ENCODE peak calls at places on chromosomes 5 and 9, in seven cellular contexts. S, I, G, B, A, V and K are unnamed samples.

GRCh38 chr5:91474201-91474600 is 91.1 kb upstream of the ARRDC3 start:
- DNase-seq in S (peak), I (no peak), G (no peak), B (no peak), A (no peak), V (no peak), K (no peak)

GRCh38 chr9:26770821-26771220 is 121.8 kb downstream of the CAAP1 start:
- DNase-seq in S (peak), I (no peak), G (no peak), B (no peak), A (peak), V (no peak), K (no peak)

GRCh38 chr9:110546411-110546871 is 33.1 kb downstream of the SVEP1 start:
- DNase-seq in S (peak), I (no peak), G (no peak), B (no peak), A (no peak), V (no peak), K (no peak)

GRCh38 chr5:179866241-179867078 is 7.8 kb upstream of the MRNIP start:
- DNase-seq in S (peak), I (peak), G (no peak), B (no peak), A (no peak), V (peak), K (no peak)

GRCh38 chr9:29322240-29322639 is 1749.0 kb upstream of the C9orf72 start:
- DNase-seq in S (peak), I (no peak), G (no peak), B (no peak), A (peak), V (no peak), K (no peak)

GRCh38 chr9:72996106-72996505 is 43.3 kb upstream of the ALDH1A1 start:
- DNase-seq in S (peak), I (no peak), G (no peak), B (no peak), A (peak), V (no peak), K (peak)

GRCh38 chr9:33170464-33171156 is 3.5 kb upstream of the B4GALT1 start:
- DNase-seq in S (peak), I (no peak), G (peak), B (peak), A (no peak), V (peak), K (peak)

GRCh38 chr9:113963017-113963620 is 87.0 kb downstream of the ZNF618 start:
- DNase-seq in S (peak), I (peak), G (peak), B (peak), A (peak), V (peak), K (peak)

GRCh38 chr5:177402271-177403043 is 2.0 kb upstream of the PFN3 start:
- DNase-seq in S (peak), I (peak), G (peak), B (peak), A (peak), V (no peak), K (peak)

GRCh38 chr9:124344291-124345050 is 70.8 kb downstream of the PSMB7 start:
- DNase-seq in S (no peak), I (peak), G (no peak), B (no peak), A (no peak), V (no peak), K (no peak)

GRCh38 chr5:90911169-90911568 is 352.6 kb downstream of the ADGRV1 start:
- DNase-seq in S (no peak), I (no peak), G (no peak), B (no peak), A (no peak), V (no peak), K (no peak)

GRCh38 chr5:150144876-150145275 is 10.8 kb downstream of the PDGFRB start:
- DNase-seq in S (no peak), I (no peak), G (no peak), B (no peak), A (no peak), V (no peak), K (peak)

GRCh38 chr5:76325876-76326491 is 77.1 kb upstream of the IQGAP2 start:
- DNase-seq in S (no peak), I (no peak), G (no peak), B (no peak), A (no peak), V (peak), K (no peak)

GRCh38 chr5:61289241-61289640 is 42.8 kb upstream of the ZSWIM6 start:
- DNase-seq in S (no peak), I (no peak), G (no peak), B (no peak), A (no peak), V (no peak), K (peak)

GRCh38 chr5:126395627-126396026 is 27.6 kb upstream of the GRAMD2B start:
- DNase-seq in S (no peak), I (no peak), G (no peak), B (no peak), A (no peak), V (no peak), K (no peak)

GRCh38 chr9:38141751-38142150 is 72.7 kb upstream of the SHB start:
- DNase-seq in S (peak), I (no peak), G (no peak), B (no peak), A (peak), V (no peak), K (peak)

GRCh38 chr9:82538634-82539033 is 524.3 kb downstream of the RASEF start:
- DNase-seq in S (no peak), I (no peak), G (no peak), B (no peak), A (peak), V (no peak), K (no peak)

GRCh38 chr9:13688990-13689600 is 409.6 kb upstream of the MPDZ start:
- DNase-seq in S (peak), I (no peak), G (peak), B (no peak), A (peak), V (no peak), K (no peak)

GRCh38 chr5:41413067-41413466 is 97.3 kb downstream of the PLCXD3 start:
- DNase-seq in S (peak), I (no peak), G (no peak), B (no peak), A (peak), V (no peak), K (peak)

GRCh38 chr5:139251281-139251687 is 42.3 kb upstream of the MATR3 start:
- DNase-seq in S (peak), I (peak), G (no peak), B (no peak), A (no peak), V (peak), K (no peak)

GRCh38 chr5:169161022-169161680 is 139.8 kb downstream of the SLIT3 start:
- DNase-seq in S (peak), I (no peak), G (peak), B (peak), A (peak), V (no peak), K (peak)

GRCh38 chr5:149228610-149229297 is 42.9 kb upstream of the AFAP1L1 start:
- DNase-seq in S (peak), I (no peak), G (peak), B (peak), A (peak), V (no peak), K (peak)

GRCh38 chr5:74810915-74811314 is 43.9 kb downstream of the NSA2 start:
- DNase-seq in S (no peak), I (no peak), G (no peak), B (no peak), A (no peak), V (no peak), K (peak)

GRCh38 chr5:118611332-118611945 is 376.9 kb downstream of the DTWD2 start:
- DNase-seq in S (peak), I (no peak), G (peak), B (no peak), A (peak), V (peak), K (peak)
- TF ChIP-seq CTCF in S (peak), I (peak), G (peak), B (peak), A (peak), V (peak), K (peak)

GRCh38 chr9:35599763-35600604 is 5.1 kb upstream of the TESK1 start:
- DNase-seq in S (no peak), I (no peak), G (no peak), B (no peak), A (no peak), V (no peak), K (no peak)
- TF ChIP-seq CTCF in S (peak), I (no peak), G (peak), B (no peak), A (peak), V (peak), K (no peak)

GRCh38 chr5:58902305-58902704 is 319.4 kb downstream of the RAB3C start:
- DNase-seq in S (no peak), I (no peak), G (no peak), B (no peak), A (no peak), V (no peak), K (no peak)

GRCh38 chr5:58904737-58905136 is 321.9 kb downstream of the RAB3C start:
- DNase-seq in S (no peak), I (no peak), G (no peak), B (no peak), A (no peak), V (no peak), K (no peak)

GRCh38 chr5:58905944-58906343 is 323.1 kb downstream of the RAB3C start:
- DNase-seq in S (no peak), I (no peak), G (no peak), B (no peak), A (no peak), V (no peak), K (no peak)

GRCh38 chr5:58901271-58901670 is 318.4 kb downstream of the RAB3C start:
- DNase-seq in S (no peak), I (no peak), G (no peak), B (no peak), A (no peak), V (no peak), K (no peak)

GRCh38 chr5:58902765-58903164 is 319.9 kb downstream of the RAB3C start:
- DNase-seq in S (no peak), I (no peak), G (no peak), B (no peak), A (no peak), V (no peak), K (peak)
- TF ChIP-seq CTCF in S (peak), I (no peak), G (no peak), B (no peak), A (no peak), V (no peak), K (no peak)

GRCh38 chr5:137194300-137194699 is 304.8 kb downstream of the SPOCK1 start:
- DNase-seq in S (no peak), I (no peak), G (no peak), B (no peak), A (no peak), V (no peak), K (no peak)
- TF ChIP-seq CTCF in S (no peak), I (no peak), G (no peak), B (no peak), A (no peak), V (no peak), K (no peak)